ENCODE peak calls at places on chromosomes 3 and 15, in nine cellular contexts. G is A673; W is adrenal gland; N is mucosa of descending colon; C is CD8-positive, alpha-beta T cell; R is kidney; Y is endothelial cell of umbilical vein; E is uterus; S is prostate gland. F is an unnamed sample.

GRCh38 chr3:134014270-134014669 is 15.5 kb downstream of the SLCO2A1 start:
- DNase-seq in G (no peak), W (peak; percentile 25), N (no peak), C (no peak), R (no peak), Y (no peak), E (no peak), S (no peak), F (no peak)

GRCh38 chr15:48719668-48720067 is 74.2 kb upstream of the FBN1 start:
- DNase-seq in G (no peak), W (no peak), N (no peak), C (no peak), R (no peak), Y (no peak), E (no peak), S (no peak), F (no peak)

GRCh38 chr3:152518346-152518745 is 249.6 kb downstream of the MBNL1 start:
- DNase-seq in G (no peak), W (no peak), N (no peak), C (no peak), R (no peak), Y (no peak), E (no peak), S (no peak), F (no peak)

GRCh38 chr3:107242579-107242978 is 134.7 kb upstream of the CCDC54 start:
- DNase-seq in G (no peak), W (no peak), N (no peak), C (no peak), R (no peak), Y (no peak), E (no peak), S (no peak), F (no peak)

GRCh38 chr15:62878070-62878469 is 164.5 kb upstream of the TPM1 start:
- DNase-seq in G (no peak), W (no peak), N (no peak), C (no peak), R (no peak), Y (no peak), E (no peak), S (no peak), F (no peak)

GRCh38 chr15:91469627-91470567 is 369.8 kb downstream of the SV2B start:
- DNase-seq in G (no peak), W (no peak), N (peak; percentile 20), C (peak; percentile 55), R (no peak), Y (no peak), E (no peak), S (no peak), F (no peak)

GRCh38 chr15:96037584-96037983 is 292.9 kb upstream of the NR2F2 start:
- DNase-seq in G (peak; percentile 9), W (no peak), N (no peak), C (no peak), R (no peak), Y (no peak), E (no peak), S (no peak), F (no peak)

GRCh38 chr3:50472958-50473357 is 30.5 kb downstream of the CACNA2D2 start:
- DNase-seq in G (no peak), W (no peak), N (no peak), C (peak; percentile 31), R (no peak), Y (no peak), E (no peak), S (no peak), F (no peak)

GRCh38 chr3:52742418-52743041 is 28.2 kb downstream of the NEK4 start:
- DNase-seq in G (peak; percentile 0), W (no peak), N (peak; percentile 27), C (no peak), R (no peak), Y (peak; percentile 58), E (no peak), S (no peak), F (no peak)

GRCh38 chr15:64379216-64379960 is 1.9 kb downstream of the PCLAF start:
- DNase-seq in G (peak; percentile 33), W (no peak), N (no peak), C (no peak), R (no peak), Y (no peak), E (no peak), S (no peak), F (no peak)
- H3K4me3 ChIP-seq in G (peak overlapping the region; percentile 70), W (no peak overlapping the region), N (no peak overlapping the region), C (no peak overlapping the region), R (no peak overlapping the region), Y (peak overlapping the region; percentile 55), E (no peak overlapping the region), S (no peak overlapping the region), F (no peak overlapping the region)

GRCh38 chr3:184585545-184585944 is 24.0 kb downstream of the EPHB3 start:
- DNase-seq in G (no peak), W (no peak), N (no peak), C (no peak), R (no peak), Y (no peak), E (no peak), S (no peak), F (peak; percentile 53)

GRCh38 chr3:184582583-184582982 is 21.0 kb downstream of the EPHB3 start:
- DNase-seq in G (no peak), W (peak; percentile 82), N (peak; percentile 54), C (no peak), R (no peak), Y (no peak), E (no peak), S (no peak), F (no peak)

GRCh38 chr3:184582998-184583344 is 21.4 kb downstream of the EPHB3 start:
- DNase-seq in G (no peak), W (no peak), N (peak; percentile 33), C (no peak), R (no peak), Y (no peak), E (no peak), S (no peak), F (no peak)

GRCh38 chr3:184583345-184584000 is 21.9 kb downstream of the EPHB3 start:
- DNase-seq in G (no peak), W (no peak), N (no peak), C (no peak), R (no peak), Y (no peak), E (no peak), S (no peak), F (no peak)

DNA sequence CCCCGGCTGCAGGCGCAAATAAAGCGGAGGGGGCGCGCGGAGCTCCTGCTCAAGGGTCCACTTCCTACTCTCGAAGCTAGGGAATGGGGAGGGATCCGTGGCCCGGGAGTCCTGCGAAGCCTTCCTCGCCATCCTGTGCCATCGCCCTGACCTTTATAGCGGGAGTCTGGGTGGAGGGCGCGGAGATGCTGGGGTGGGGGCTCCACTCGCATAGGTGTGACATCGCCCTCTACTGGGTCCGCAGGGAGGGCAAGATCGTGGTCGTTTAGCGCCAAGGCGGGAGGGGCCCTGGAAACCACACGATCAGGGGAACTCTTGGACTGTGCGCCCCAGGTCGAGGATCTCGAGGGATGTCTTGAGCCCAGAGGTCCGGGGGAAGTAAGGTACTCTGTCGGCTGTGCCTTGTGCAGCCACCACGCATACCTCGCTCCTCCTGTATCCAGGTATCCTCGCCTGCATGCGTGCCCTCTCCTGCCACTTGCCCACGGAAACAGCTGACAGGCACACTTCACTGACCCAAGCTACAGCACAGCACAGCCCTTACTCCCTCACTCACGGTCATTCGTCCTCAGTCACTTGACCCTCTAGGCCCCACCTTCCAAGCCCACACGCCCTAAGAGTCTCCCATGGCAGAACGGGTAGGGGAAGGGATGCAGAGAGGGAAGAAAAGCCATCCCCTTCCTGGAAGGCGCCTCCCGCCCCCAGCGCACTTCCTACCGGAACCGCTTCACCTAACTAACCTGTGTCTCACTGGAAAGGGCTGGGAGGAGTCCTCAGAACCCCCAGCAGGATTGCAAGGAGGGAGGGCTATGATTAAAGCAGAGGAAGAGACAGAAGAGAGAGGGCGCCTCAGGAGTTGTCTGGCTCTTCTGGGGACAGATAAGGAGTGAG is 22.7 kb downstream of the EPHB3 start:
- DNase-seq in G (no peak), W (no peak), N (peak; percentile 39), C (no peak), R (no peak), Y (no peak), E (no peak), S (no peak), F (no peak)
- TF ChIP-seq CTCF in G (no peak), W (no peak), N (no peak), C (no peak), R (peak; percentile 33), Y (peak; percentile 17), E (no peak), S (peak; percentile 7), F (peak; percentile 6)

DNA sequence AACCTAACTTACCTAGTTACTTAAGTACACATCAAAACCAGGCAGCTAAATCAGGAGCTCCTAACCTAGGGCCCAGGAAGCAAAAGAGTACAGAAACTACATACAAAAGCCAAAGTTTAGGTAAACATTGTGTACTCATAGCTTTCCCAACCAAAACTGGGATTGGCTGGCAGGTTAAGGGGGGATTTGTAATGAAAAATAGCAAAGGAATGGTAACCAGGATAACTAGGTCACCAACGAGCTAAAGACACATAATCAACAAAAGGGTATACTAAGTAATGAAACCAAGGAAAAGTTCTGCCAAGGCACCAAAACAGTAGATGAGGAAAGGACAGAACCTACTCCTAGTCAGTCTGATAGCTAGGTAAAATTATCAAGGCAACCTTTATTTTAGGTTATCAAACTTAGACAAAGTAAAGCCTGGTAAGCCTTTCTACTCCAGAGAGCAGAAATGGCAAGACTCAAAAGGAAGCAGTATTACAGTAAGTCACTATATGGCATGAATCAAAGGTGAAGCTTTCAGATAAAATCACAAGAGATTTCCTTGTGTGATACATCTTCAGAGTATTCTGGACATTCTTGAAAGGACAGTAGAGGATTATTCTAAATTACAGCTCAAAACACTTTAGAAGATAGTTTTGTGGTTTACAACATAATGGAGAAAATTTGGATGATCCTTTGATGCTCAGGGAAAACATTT is 10.2 kb downstream of the TRA2B start:
- DNase-seq in G (no peak), W (no peak), N (no peak), C (no peak), R (no peak), Y (no peak), E (no peak), S (no peak), F (no peak)
- H3K4me1 ChIP-seq in G (peaks cover 62% of the 10 kb centered on the region), W (peaks cover 66% of the 10 kb centered on the region), N (peaks cover 57% of the 10 kb centered on the region), C (peaks cover 66% of the 10 kb centered on the region), R (peaks cover 63% of the 10 kb centered on the region), Y (peaks cover 56% of the 10 kb centered on the region), E (peaks cover 23% of the 10 kb centered on the region), S (peaks cover 34% of the 10 kb centered on the region), F (peaks cover 72% of the 10 kb centered on the region)

DNA sequence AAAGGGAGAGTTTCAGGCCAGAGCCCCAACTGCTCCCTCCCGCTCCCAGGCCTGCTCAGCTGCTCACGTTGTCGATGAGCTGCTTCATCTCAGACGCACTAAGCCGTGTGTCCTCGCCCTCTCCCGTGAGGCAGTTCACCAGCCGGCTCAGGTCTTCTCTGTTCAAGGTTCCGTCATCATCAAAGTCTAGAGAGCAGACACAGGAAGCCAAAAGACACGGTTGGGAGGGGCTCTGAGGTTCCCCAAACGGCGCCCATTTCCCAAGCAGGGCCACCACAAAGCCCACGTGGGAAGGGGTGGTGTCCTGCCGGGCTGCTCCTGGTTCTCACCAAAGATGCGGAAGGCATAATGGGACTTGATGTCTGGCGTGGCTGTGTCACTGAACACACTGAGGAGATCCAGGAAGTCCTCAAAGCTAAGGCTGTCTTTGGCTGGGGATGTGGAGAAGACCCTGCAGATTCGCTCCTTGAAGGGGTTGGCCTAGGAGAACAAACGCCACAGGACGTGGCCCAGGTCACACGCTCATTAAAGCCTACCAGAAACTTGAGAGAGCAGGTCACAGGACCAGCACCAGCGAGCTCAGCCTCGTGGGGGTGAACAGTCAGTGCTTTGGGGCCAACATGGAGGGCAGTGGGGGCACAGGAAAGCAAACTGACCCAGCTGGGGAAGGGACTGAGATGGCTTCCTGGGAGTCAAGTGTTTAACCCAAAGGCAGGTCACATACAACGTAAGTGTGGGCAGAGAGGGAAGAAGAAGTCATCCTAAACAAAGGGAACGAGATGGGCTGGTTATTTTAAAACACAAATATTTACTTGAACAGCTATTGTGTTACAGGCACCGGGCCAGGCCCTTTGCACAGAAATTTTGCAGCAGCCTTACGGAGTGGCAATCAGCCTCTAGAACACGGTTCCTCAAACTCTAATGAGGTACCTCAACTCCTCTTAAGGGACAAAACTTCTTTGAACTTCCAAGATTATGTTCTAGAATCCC is 2.4 kb downstream of the CIB1 start:
- DNase-seq in G (no peak), W (peak; percentile 81), N (peak; percentile 57), C (peak; percentile 82), R (peak; percentile 80), Y (no peak), E (no peak), S (peak; percentile 71), F (peak; percentile 68)
- H3K4me3 ChIP-seq in G (no peak overlapping the region), W (no peak overlapping the region), N (no peak overlapping the region), C (peak overlapping the region; percentile 43), R (peak overlapping the region; percentile 56), Y (no peak overlapping the region), E (no peak overlapping the region), S (no peak overlapping the region), F (no peak overlapping the region)

F was measured in body of pancreas.